ENCODE peak calls at places on chromosomes 3 and 15, in six cellular contexts. K is suprapubic skin; L is CD8-positive, alpha-beta memory T cell; U is psoas muscle; X is mesendoderm; H is astrocyte. F is an unnamed sample.

GRCh38 chr15:63497642-63498100 is 6.7 kb upstream of the USP3 start:
- DNase-seq in K (no peak), L (peak; percentile 91), U (no peak), X (no peak), H (no peak), F (no peak)

GRCh38 chr3:194690501-194691372 is 5.1 kb downstream of the FAM43A start:
- DNase-seq in K (no peak), L (no peak), U (no peak), X (peak; percentile 43), H (no peak), F (no peak)

GRCh38 chr3:165778456-165778855 is 58.8 kb downstream of the BCHE start:
- DNase-seq in K (no peak), L (no peak), U (no peak), X (no peak), H (no peak), F (no peak)

GRCh38 chr15:38130739-38131498 is 121.7 kb upstream of the SPRED1 start:
- DNase-seq in K (peak; percentile 89), L (no peak), U (peak; percentile 91), X (peak; percentile 47), H (peak; percentile 96), F (peak; percentile 38)

GRCh38 chr15:89912145-89912673 is 543 bp downstream of the ARPIN start:
- DNase-seq in K (peak; percentile 82), L (no peak), U (peak; percentile 74), X (peak; percentile 35), H (no peak), F (no peak)

GRCh38 chr3:64909757-64910475 is 222.1 kb upstream of the ADAMTS9 start:
- DNase-seq in K (no peak), L (no peak), U (no peak), X (peak; percentile 97), H (no peak), F (no peak)

GRCh38 chr15:55696221-55696620 is 46.7 kb downstream of the PRTG start:
- DNase-seq in K (no peak), L (no peak), U (no peak), X (no peak), H (peak; percentile 12), F (no peak)

GRCh38 chr3:9715127-9715526 is 11.5 kb downstream of the CPNE9 start:
- DNase-seq in K (no peak), L (no peak), U (no peak), X (peak; percentile 44), H (no peak), F (no peak)

GRCh38 chr15:31034152-31034551 is 42.7 kb upstream of the MTMR10 start:
- DNase-seq in K (no peak), L (no peak), U (no peak), X (peak; percentile 41), H (no peak), F (no peak)

GRCh38 chr15:90465930-90466567 is 63.7 kb upstream of the CRTC3 start:
- DNase-seq in K (no peak), L (no peak), U (no peak), X (no peak), H (peak; percentile 65), F (no peak)

GRCh38 chr3:42699511-42699971 is 3.1 kb downstream of the HHATL start:
- DNase-seq in K (no peak), L (no peak), U (no peak), X (no peak), H (no peak), F (no peak)

GRCh38 chr3:55330756-55331155 is 156.3 kb downstream of the WNT5A start:
- DNase-seq in K (no peak), L (no peak), U (no peak), X (peak; percentile 7), H (peak; percentile 71), F (no peak)

GRCh38 chr3:72185549-72186484 is 400.9 kb upstream of the PROK2 start:
- DNase-seq in K (no peak), L (no peak), U (no peak), X (no peak), H (peak; percentile 88), F (peak; percentile 33)

GRCh38 chr3:150975096-150975991 is 2.8 kb upstream of the CLRN1 start:
- DNase-seq in K (no peak), L (no peak), U (no peak), X (peak; percentile 55), H (no peak), F (no peak)

GRCh38 chr3:9934235-9934621 is 594 bp downstream of the CRELD1 start:
- DNase-seq in K (no peak), L (peak; percentile 66), U (no peak), X (no peak), H (peak; percentile 24), F (no peak)

GRCh38 chr15:72919936-72920455 is 132.3 kb upstream of the NEO1 start:
- DNase-seq in K (no peak), L (no peak), U (no peak), X (no peak), H (peak; percentile 56), F (no peak)

GRCh38 chr15:32651229-32651837 is 9.8 kb downstream of the SCG5 start:
- DNase-seq in K (no peak), L (peak; percentile 56), U (peak; percentile 64), X (peak; percentile 82), H (no peak), F (no peak)

GRCh38 chr3:48000212-48000611 is 16.0 kb downstream of the MAP4 start:
- DNase-seq in K (no peak), L (no peak), U (no peak), X (no peak), H (no peak), F (no peak)

GRCh38 chr3:156630081-156630772 is 44.2 kb upstream of the TIPARP start:
- DNase-seq in K (no peak), L (no peak), U (no peak), X (peak; percentile 72), H (peak; percentile 67), F (no peak)

GRCh38 chr3:16386536-16386935 is 121.5 kb downstream of the OXNAD1 start:
- DNase-seq in K (no peak), L (no peak), U (no peak), X (no peak), H (no peak), F (no peak)

GRCh38 chr15:43769584-43770228 is 7.1 kb downstream of the ELL3 start:
- DNase-seq in K (no peak), L (peak; percentile 66), U (no peak), X (peak; percentile 77), H (peak; percentile 38), F (no peak)

GRCh38 chr3:175386630-175387029 is 527.5 kb downstream of the NAALADL2 start:
- DNase-seq in K (no peak), L (no peak), U (no peak), X (peak; percentile 61), H (peak; percentile 99), F (no peak)

GRCh38 chr3:129054605-129055104 is 5.9 kb upstream of the GP9 start:
- DNase-seq in K (no peak), L (no peak), U (no peak), X (no peak), H (no peak), F (no peak)

GRCh38 chr3:49277357-49277723 is 308 bp upstream of the C3orf62 start:
- DNase-seq in K (no peak), L (no peak), U (no peak), X (no peak), H (peak; percentile 14), F (no peak)
- H3K36me3 ChIP-seq in K (peaks cover 26% of the 10 kb centered on the region), L (peaks cover 5% of the 10 kb centered on the region), U (peaks cover 35% of the 10 kb centered on the region), X (peaks cover 8% of the 10 kb centered on the region), H (peaks cover 14% of the 10 kb centered on the region), F (peaks cover 8% of the 10 kb centered on the region)

GRCh38 chr15:59148160-59148810 is 43.3 kb downstream of the CCNB2 start:
- DNase-seq in K (no peak), L (no peak), U (no peak), X (no peak), H (peak; percentile 35), F (no peak)

GRCh38 chr15:59152694-59153450 is 47.9 kb downstream of the CCNB2 start:
- DNase-seq in K (peak; percentile 4), L (no peak), U (no peak), X (no peak), H (no peak), F (no peak)

GRCh38 chr15:59143281-59143680 is 38.3 kb downstream of the CCNB2 start:
- DNase-seq in K (peak; percentile 34), L (no peak), U (no peak), X (no peak), H (no peak), F (no peak)

GRCh38 chr15:59150185-59150584 is 45.2 kb downstream of the CCNB2 start:
- DNase-seq in K (peak; percentile 72), L (no peak), U (no peak), X (no peak), H (no peak), F (no peak)

DNA sequence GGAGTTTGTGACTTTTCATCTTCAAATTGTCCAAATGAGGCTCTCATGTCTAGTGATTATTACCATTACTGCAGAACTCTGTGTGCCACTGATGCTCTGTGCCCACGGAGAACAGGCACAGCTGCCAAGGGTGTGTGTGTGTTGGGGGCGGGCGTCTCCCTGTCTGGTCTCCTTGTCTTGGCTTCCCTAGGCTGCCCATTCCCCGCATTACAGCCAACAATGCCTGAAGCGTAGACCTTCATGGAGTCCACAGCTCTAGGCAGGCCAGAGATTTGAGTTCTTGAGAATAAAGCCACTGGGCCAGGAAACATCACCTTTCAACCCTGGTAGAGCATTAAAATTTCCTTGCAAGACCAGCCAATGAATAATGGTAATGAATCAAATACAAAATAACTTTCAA is 42.7 kb downstream of the CCNB2 start:
- DNase-seq in K (no peak), L (no peak), U (no peak), X (no peak), H (no peak), F (no peak)
- H3K36me3 ChIP-seq in K (peaks cover 44% of the 10 kb centered on the region), L (no peaks in the 10 kb centered on the region), U (peaks cover 73% of the 10 kb centered on the region), X (peaks cover 3% of the 10 kb centered on the region), H (peaks cover 34% of the 10 kb centered on the region), F (peaks cover 37% of the 10 kb centered on the region)

GRCh38 chr3:132461544-132461943 is 44.2 kb downstream of the DNAJC13 start:
- DNase-seq in K (no peak), L (no peak), U (no peak), X (no peak), H (no peak), F (no peak)

GRCh38 chr3:132456141-132456540 is 38.8 kb downstream of the DNAJC13 start:
- DNase-seq in K (no peak), L (no peak), U (no peak), X (no peak), H (no peak), F (no peak)

DNA sequence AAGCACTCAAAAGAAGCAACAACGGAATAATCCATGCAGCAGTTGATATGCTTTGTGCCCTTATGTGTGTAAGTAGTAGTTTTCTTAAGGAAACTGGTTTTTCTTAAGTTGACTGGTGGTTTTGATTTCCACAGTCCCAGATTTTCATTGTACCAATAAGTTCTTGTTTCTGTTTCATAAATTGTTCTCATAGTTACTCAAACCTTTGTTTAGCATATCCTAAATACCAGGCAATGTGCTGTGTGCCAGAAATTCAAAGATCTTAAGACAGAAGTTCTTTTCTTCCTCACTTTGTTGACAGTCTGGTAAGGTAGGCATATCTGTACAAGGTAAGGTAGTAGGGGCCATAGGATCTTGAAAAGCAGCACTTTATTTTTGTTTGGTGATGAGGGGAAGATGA is 40.0 kb downstream of the DNAJC13 start:
- DNase-seq in K (no peak), L (no peak), U (no peak), X (no peak), H (no peak), F (no peak)
- H3K36me3 ChIP-seq in K (peaks cover 78% of the 10 kb centered on the region), L (peaks cover 29% of the 10 kb centered on the region), U (peaks cover 99% of the 10 kb centered on the region), X (no peaks in the 10 kb centered on the region), H (peaks cover 69% of the 10 kb centered on the region), F (peaks cover 43% of the 10 kb centered on the region)

DNA sequence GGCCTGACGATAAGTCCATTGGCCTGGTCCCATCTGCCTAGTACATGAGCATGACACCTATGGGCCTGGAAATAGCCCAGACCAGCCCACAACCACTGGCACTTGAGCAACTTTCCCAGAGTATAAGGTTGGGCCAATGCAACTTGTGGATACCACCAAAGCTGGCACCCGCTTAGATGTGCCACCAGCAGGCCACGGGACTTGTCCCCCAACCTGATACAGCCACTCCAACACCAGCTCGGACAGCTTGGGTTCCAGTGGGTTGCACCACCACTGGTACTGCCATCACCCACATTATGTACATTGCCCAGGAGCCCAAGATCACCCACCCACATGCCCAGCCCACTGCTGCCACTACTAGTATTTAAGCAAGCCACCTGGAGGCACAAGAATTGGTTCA is 381.2 kb downstream of the GBE1 start:
- DNase-seq in K (no peak), L (no peak), U (no peak), X (no peak), H (no peak), F (no peak)
- H3K36me3 ChIP-seq in K (no peaks in the 10 kb centered on the region), L (no peaks in the 10 kb centered on the region), U (no peaks in the 10 kb centered on the region), X (no peaks in the 10 kb centered on the region), H (no peaks in the 10 kb centered on the region), F (no peaks in the 10 kb centered on the region)